ENCODE peak calls at places on chromosomes 6 and 20, in nine cellular contexts. One of them, this sample, is unnamed.

GRCh38 chr6:143621876-143622605 is 55.7 kb upstream of the PHACTR2 start:
- DNase-seq in brain microvascular endothelial cell: peak
- DNase-seq in pancreas: no peak
- DNase-seq in GM23248: peak
- DNase-seq in Peyer's patch: no peak
- DNase-seq in endothelial cell of umbilical vein: no peak
- DNase-seq in CD8-positive, alpha-beta T cell: no peak
- DNase-seq in CD8-positive, alpha-beta memory T cell: no peak
- DNase-seq in suprapubic skin: no peak
- DNase-seq in this sample: no peak

GRCh38 chr6:114267897-114268296 is 74.9 kb downstream of the HS3ST5 start:
- DNase-seq in Peyer's patch: no peak
- DNase-seq in GM23248: no peak
- DNase-seq in CD8-positive, alpha-beta T cell: no peak
- DNase-seq in endothelial cell of umbilical vein: no peak
- DNase-seq in pancreas: no peak
- DNase-seq in brain microvascular endothelial cell: no peak
- DNase-seq in CD8-positive, alpha-beta memory T cell: no peak
- DNase-seq in suprapubic skin: no peak
- DNase-seq in this sample: no peak

GRCh38 chr6:42420741-42421140 is 31.0 kb downstream of the TRERF1 start:
- DNase-seq in pancreas: no peak
- DNase-seq in Peyer's patch: no peak
- DNase-seq in GM23248: no peak
- DNase-seq in CD8-positive, alpha-beta T cell: no peak
- DNase-seq in suprapubic skin: no peak
- DNase-seq in CD8-positive, alpha-beta memory T cell: no peak
- DNase-seq in brain microvascular endothelial cell: no peak
- DNase-seq in endothelial cell of umbilical vein: no peak
- DNase-seq in this sample: no peak

GRCh38 chr20:24983896-24984295 is 8.7 kb downstream of the APMAP start:
- DNase-seq in GM23248: no peak
- DNase-seq in brain microvascular endothelial cell: no peak
- DNase-seq in endothelial cell of umbilical vein: no peak
- DNase-seq in Peyer's patch: no peak
- DNase-seq in pancreas: no peak
- DNase-seq in suprapubic skin: no peak
- DNase-seq in CD8-positive, alpha-beta T cell: no peak
- DNase-seq in CD8-positive, alpha-beta memory T cell: no peak
- DNase-seq in this sample: no peak

GRCh38 chr6:28537065-28537464 is 11.4 kb downstream of the GPX5 start:
- DNase-seq in brain microvascular endothelial cell: peak
- DNase-seq in Peyer's patch: no peak
- DNase-seq in GM23248: peak
- DNase-seq in CD8-positive, alpha-beta memory T cell: no peak
- DNase-seq in endothelial cell of umbilical vein: peak
- DNase-seq in pancreas: no peak
- DNase-seq in CD8-positive, alpha-beta T cell: no peak
- DNase-seq in suprapubic skin: no peak
- DNase-seq in this sample: no peak

GRCh38 chr6:21856096-21856825 is 262.7 kb downstream of the SOX4 start:
- DNase-seq in suprapubic skin: no peak
- DNase-seq in CD8-positive, alpha-beta memory T cell: no peak
- DNase-seq in pancreas: no peak
- DNase-seq in brain microvascular endothelial cell: peak
- DNase-seq in GM23248: peak
- DNase-seq in Peyer's patch: no peak
- DNase-seq in endothelial cell of umbilical vein: peak
- DNase-seq in CD8-positive, alpha-beta T cell: no peak
- DNase-seq in this sample: no peak

GRCh38 chr6:157690441-157691210 is 132.4 kb upstream of the SNX9 start:
- DNase-seq in endothelial cell of umbilical vein: no peak
- DNase-seq in pancreas: no peak
- DNase-seq in CD8-positive, alpha-beta T cell: no peak
- DNase-seq in suprapubic skin: no peak
- DNase-seq in GM23248: no peak
- DNase-seq in CD8-positive, alpha-beta memory T cell: no peak
- DNase-seq in Peyer's patch: no peak
- DNase-seq in brain microvascular endothelial cell: no peak
- DNase-seq in this sample: no peak

GRCh38 chr6:130602151-130602770 is 224.9 kb upstream of the SMLR1 start:
- DNase-seq in CD8-positive, alpha-beta T cell: no peak
- DNase-seq in Peyer's patch: no peak
- DNase-seq in endothelial cell of umbilical vein: peak
- DNase-seq in pancreas: no peak
- DNase-seq in GM23248: peak
- DNase-seq in brain microvascular endothelial cell: peak
- DNase-seq in suprapubic skin: no peak
- DNase-seq in CD8-positive, alpha-beta memory T cell: no peak
- DNase-seq in this sample: no peak

GRCh38 chr20:4869290-4870193 is 131.8 kb downstream of the SLC23A2 start:
- DNase-seq in suprapubic skin: no peak
- DNase-seq in CD8-positive, alpha-beta memory T cell: no peak
- DNase-seq in CD8-positive, alpha-beta T cell: no peak
- DNase-seq in endothelial cell of umbilical vein: no peak
- DNase-seq in brain microvascular endothelial cell: no peak
- DNase-seq in Peyer's patch: no peak
- DNase-seq in GM23248: no peak
- DNase-seq in pancreas: no peak
- DNase-seq in this sample: no peak

GRCh38 chr6:421211-421610 is 29.7 kb downstream of the IRF4 start:
- DNase-seq in pancreas: no peak
- DNase-seq in CD8-positive, alpha-beta T cell: no peak
- DNase-seq in GM23248: no peak
- DNase-seq in brain microvascular endothelial cell: no peak
- DNase-seq in endothelial cell of umbilical vein: no peak
- DNase-seq in Peyer's patch: no peak
- DNase-seq in suprapubic skin: no peak
- DNase-seq in CD8-positive, alpha-beta memory T cell: no peak
- DNase-seq in this sample: no peak

GRCh38 chr20:52791091-52791490 is 181.1 kb upstream of the TSHZ2 start:
- DNase-seq in pancreas: no peak
- DNase-seq in Peyer's patch: no peak
- DNase-seq in GM23248: no peak
- DNase-seq in endothelial cell of umbilical vein: no peak
- DNase-seq in suprapubic skin: no peak
- DNase-seq in CD8-positive, alpha-beta T cell: no peak
- DNase-seq in CD8-positive, alpha-beta memory T cell: no peak
- DNase-seq in brain microvascular endothelial cell: no peak
- DNase-seq in this sample: no peak

DNA sequence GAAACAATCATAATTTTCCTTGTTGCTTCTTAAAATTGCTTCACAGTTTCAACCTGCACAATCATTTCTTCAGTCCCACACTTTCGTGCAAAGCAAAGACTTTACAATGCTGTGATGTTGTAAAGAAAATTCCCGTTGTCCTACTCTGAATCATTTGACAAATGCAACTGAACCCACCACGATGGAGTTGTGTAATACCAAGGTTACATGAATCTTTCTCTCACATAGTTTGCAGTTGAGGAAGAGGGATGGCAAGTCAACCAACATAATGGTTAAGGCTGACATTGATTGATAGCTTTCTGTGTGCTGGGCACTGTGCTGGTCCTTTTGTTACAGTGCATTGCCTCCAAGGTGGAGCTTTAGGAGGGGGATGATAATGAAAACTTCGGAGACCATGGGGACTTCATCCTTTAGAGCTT is 96.7 kb downstream of the LY86 start:
- DNase-seq in brain microvascular endothelial cell: no peak
- DNase-seq in pancreas: no peak
- DNase-seq in endothelial cell of umbilical vein: no peak
- DNase-seq in suprapubic skin: no peak
- DNase-seq in Peyer's patch: no peak
- DNase-seq in GM23248: peak
- DNase-seq in CD8-positive, alpha-beta T cell: no peak
- DNase-seq in CD8-positive, alpha-beta memory T cell: no peak
- DNase-seq in this sample: no peak
- H3K27ac ChIP-seq in brain microvascular endothelial cell: no peak
- H3K27ac ChIP-seq in pancreas: no peak
- H3K27ac ChIP-seq in endothelial cell of umbilical vein: no peak
- H3K27ac ChIP-seq in suprapubic skin: no peak
- H3K27ac ChIP-seq in Peyer's patch: no peak
- H3K27ac ChIP-seq in GM23248: no peak
- H3K27ac ChIP-seq in CD8-positive, alpha-beta T cell: no peak
- H3K27ac ChIP-seq in CD8-positive, alpha-beta memory T cell: no peak
- H3K27ac ChIP-seq in this sample: no peak

DNA sequence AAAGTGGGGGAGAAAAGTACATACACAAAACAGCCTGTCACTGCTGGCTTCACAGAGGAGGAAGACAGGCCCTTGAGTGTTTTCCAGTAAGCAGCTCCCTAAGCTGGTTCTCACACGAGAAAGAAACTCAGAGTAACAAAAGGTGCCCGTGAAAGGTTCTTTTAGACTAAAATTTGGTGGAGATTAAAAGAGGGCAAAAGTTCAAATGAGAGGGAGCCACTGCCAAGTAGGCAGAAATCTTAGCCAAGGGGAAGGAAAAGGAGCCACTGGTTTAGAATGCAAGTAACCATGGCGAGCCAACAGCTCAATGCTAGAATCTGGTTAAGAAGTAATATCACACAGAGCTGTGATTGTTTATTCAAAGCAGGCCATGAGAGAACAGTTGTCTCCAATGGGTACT is 648.3 kb downstream of the RNF144B start:
- DNase-seq in GM23248: no peak
- DNase-seq in suprapubic skin: no peak
- DNase-seq in Peyer's patch: no peak
- DNase-seq in pancreas: no peak
- DNase-seq in brain microvascular endothelial cell: no peak
- DNase-seq in CD8-positive, alpha-beta T cell: no peak
- DNase-seq in endothelial cell of umbilical vein: no peak
- DNase-seq in CD8-positive, alpha-beta memory T cell: no peak
- DNase-seq in this sample: no peak
- H3K27ac ChIP-seq in GM23248: no peak
- H3K27ac ChIP-seq in suprapubic skin: peak
- H3K27ac ChIP-seq in Peyer's patch: no peak
- H3K27ac ChIP-seq in pancreas: peak
- H3K27ac ChIP-seq in brain microvascular endothelial cell: no peak
- H3K27ac ChIP-seq in CD8-positive, alpha-beta T cell: no peak
- H3K27ac ChIP-seq in endothelial cell of umbilical vein: no peak
- H3K27ac ChIP-seq in CD8-positive, alpha-beta memory T cell: no peak
- H3K27ac ChIP-seq in this sample: no peak

GRCh38 chr6:106377061-106377540 is 16.6 kb downstream of the CRYBG1 start:
- DNase-seq in CD8-positive, alpha-beta T cell: no peak
- DNase-seq in Peyer's patch: no peak
- DNase-seq in pancreas: no peak
- DNase-seq in brain microvascular endothelial cell: peak
- DNase-seq in GM23248: peak
- DNase-seq in suprapubic skin: no peak
- DNase-seq in endothelial cell of umbilical vein: peak
- DNase-seq in CD8-positive, alpha-beta memory T cell: no peak
- DNase-seq in this sample: no peak

GRCh38 chr6:106381223-106381622 is 20.7 kb downstream of the CRYBG1 start:
- DNase-seq in Peyer's patch: no peak
- DNase-seq in pancreas: no peak
- DNase-seq in CD8-positive, alpha-beta T cell: no peak
- DNase-seq in endothelial cell of umbilical vein: no peak
- DNase-seq in CD8-positive, alpha-beta memory T cell: no peak
- DNase-seq in suprapubic skin: no peak
- DNase-seq in brain microvascular endothelial cell: no peak
- DNase-seq in GM23248: no peak
- DNase-seq in this sample: no peak

GRCh38 chr6:106381871-106382270 is 21.4 kb downstream of the CRYBG1 start:
- DNase-seq in endothelial cell of umbilical vein: no peak
- DNase-seq in pancreas: no peak
- DNase-seq in Peyer's patch: no peak
- DNase-seq in brain microvascular endothelial cell: no peak
- DNase-seq in suprapubic skin: no peak
- DNase-seq in CD8-positive, alpha-beta memory T cell: no peak
- DNase-seq in GM23248: peak
- DNase-seq in CD8-positive, alpha-beta T cell: no peak
- DNase-seq in this sample: no peak

GRCh38 chr6:106380407-106380806 is 19.9 kb downstream of the CRYBG1 start:
- DNase-seq in GM23248: peak
- DNase-seq in Peyer's patch: no peak
- DNase-seq in suprapubic skin: no peak
- DNase-seq in CD8-positive, alpha-beta T cell: no peak
- DNase-seq in endothelial cell of umbilical vein: no peak
- DNase-seq in CD8-positive, alpha-beta memory T cell: no peak
- DNase-seq in pancreas: no peak
- DNase-seq in brain microvascular endothelial cell: no peak
- DNase-seq in this sample: no peak

GRCh38 chr6:106379951-106380350 is 19.4 kb downstream of the CRYBG1 start:
- DNase-seq in suprapubic skin: no peak
- DNase-seq in Peyer's patch: no peak
- DNase-seq in CD8-positive, alpha-beta T cell: no peak
- DNase-seq in endothelial cell of umbilical vein: no peak
- DNase-seq in GM23248: no peak
- DNase-seq in CD8-positive, alpha-beta memory T cell: no peak
- DNase-seq in pancreas: no peak
- DNase-seq in brain microvascular endothelial cell: no peak
- DNase-seq in this sample: no peak
- H3K27ac ChIP-seq in suprapubic skin: no peak
- H3K27ac ChIP-seq in Peyer's patch: no peak
- H3K27ac ChIP-seq in CD8-positive, alpha-beta T cell: no peak
- H3K27ac ChIP-seq in endothelial cell of umbilical vein: no peak
- H3K27ac ChIP-seq in GM23248: no peak
- H3K27ac ChIP-seq in CD8-positive, alpha-beta memory T cell: no peak
- H3K27ac ChIP-seq in pancreas: no peak
- H3K27ac ChIP-seq in brain microvascular endothelial cell: no peak
- H3K27ac ChIP-seq in this sample: no peak

GRCh38 chr6:106805017-106805335 is 169.6 kb downstream of the CD24 start:
- DNase-seq in CD8-positive, alpha-beta memory T cell: no peak
- DNase-seq in brain microvascular endothelial cell: no peak
- DNase-seq in suprapubic skin: no peak
- DNase-seq in GM23248: no peak
- DNase-seq in endothelial cell of umbilical vein: no peak
- DNase-seq in CD8-positive, alpha-beta T cell: no peak
- DNase-seq in pancreas: no peak
- DNase-seq in Peyer's patch: no peak
- DNase-seq in this sample: no peak
- H3K27ac ChIP-seq in CD8-positive, alpha-beta memory T cell: no peak
- H3K27ac ChIP-seq in brain microvascular endothelial cell: no peak
- H3K27ac ChIP-seq in suprapubic skin: no peak
- H3K27ac ChIP-seq in GM23248: no peak
- H3K27ac ChIP-seq in endothelial cell of umbilical vein: no peak
- H3K27ac ChIP-seq in CD8-positive, alpha-beta T cell: no peak
- H3K27ac ChIP-seq in pancreas: no peak
- H3K27ac ChIP-seq in Peyer's patch: no peak
- H3K27ac ChIP-seq in this sample: no peak

DNA sequence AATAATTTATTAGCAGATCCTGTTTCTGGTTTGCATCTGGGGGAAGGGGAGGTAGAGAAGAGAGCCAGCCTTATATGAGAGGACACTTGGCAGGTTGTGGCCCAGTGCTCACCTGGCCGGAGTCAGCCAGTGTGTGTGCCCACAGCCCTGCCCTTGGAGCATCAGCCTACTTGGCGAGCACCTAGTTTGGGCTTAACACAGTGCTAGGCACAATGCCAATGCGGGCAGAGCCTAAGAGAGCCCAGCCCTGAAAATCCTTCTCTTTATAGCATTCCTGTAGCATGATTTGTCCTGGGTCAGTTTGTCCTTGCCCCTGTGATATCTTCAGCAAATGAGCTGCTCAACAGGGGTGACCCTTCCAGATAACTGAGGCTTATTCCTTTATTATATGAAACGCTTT is 73.0 kb downstream of the SLX4IP start:
- DNase-seq in GM23248: peak
- DNase-seq in brain microvascular endothelial cell: no peak
- DNase-seq in Peyer's patch: no peak
- DNase-seq in endothelial cell of umbilical vein: no peak
- DNase-seq in CD8-positive, alpha-beta memory T cell: no peak
- DNase-seq in CD8-positive, alpha-beta T cell: no peak
- DNase-seq in pancreas: peak
- DNase-seq in suprapubic skin: no peak
- DNase-seq in this sample: no peak
- H3K27ac ChIP-seq in GM23248: peak
- H3K27ac ChIP-seq in brain microvascular endothelial cell: no peak
- H3K27ac ChIP-seq in Peyer's patch: no peak
- H3K27ac ChIP-seq in endothelial cell of umbilical vein: no peak
- H3K27ac ChIP-seq in CD8-positive, alpha-beta memory T cell: no peak
- H3K27ac ChIP-seq in CD8-positive, alpha-beta T cell: no peak
- H3K27ac ChIP-seq in pancreas: no peak
- H3K27ac ChIP-seq in suprapubic skin: peak
- H3K27ac ChIP-seq in this sample: no peak

GRCh38 chr6:72826033-72826432 is 204.2 kb downstream of the KCNQ5 start:
- DNase-seq in brain microvascular endothelial cell: peak
- DNase-seq in Peyer's patch: no peak
- DNase-seq in pancreas: no peak
- DNase-seq in CD8-positive, alpha-beta memory T cell: no peak
- DNase-seq in GM23248: peak
- DNase-seq in CD8-positive, alpha-beta T cell: no peak
- DNase-seq in suprapubic skin: no peak
- DNase-seq in endothelial cell of umbilical vein: peak
- DNase-seq in this sample: no peak
- H3K27ac ChIP-seq in brain microvascular endothelial cell: no peak
- H3K27ac ChIP-seq in Peyer's patch: no peak
- H3K27ac ChIP-seq in pancreas: no peak
- H3K27ac ChIP-seq in CD8-positive, alpha-beta memory T cell: no peak
- H3K27ac ChIP-seq in GM23248: peak
- H3K27ac ChIP-seq in CD8-positive, alpha-beta T cell: no peak
- H3K27ac ChIP-seq in suprapubic skin: no peak
- H3K27ac ChIP-seq in endothelial cell of umbilical vein: no peak
- H3K27ac ChIP-seq in this sample: no peak

This sample was measured in lung.